ENCODE peak calls at places on chromosomes 3 and 15, in nine cellular contexts. One of them, this sample, is unnamed. For H3K27me3 and H3K36me3, the result is how much of the 10 kb centered on the place peaks cover.

GRCh38 chr3:105970283-105970682 is 101.5 kb upstream of the CBLB start:
- DNase-seq in lower lobe of right lung: peak
- DNase-seq in BJ: peak
- DNase-seq in heart right ventricle: no peak
- DNase-seq in hepatocyte: peak
- DNase-seq in RWPE2: no peak
- DNase-seq in tibial nerve: no peak
- DNase-seq in bronchial epithelial cell: peak
- DNase-seq in spleen: no peak
- DNase-seq in this sample: no peak

GRCh38 chr3:129605593-129606521 is 619 bp downstream of the PLXND1 start:
- DNase-seq in lower lobe of right lung: peak
- DNase-seq in BJ: no peak
- DNase-seq in heart right ventricle: peak
- DNase-seq in hepatocyte: peak
- DNase-seq in RWPE2: no peak
- DNase-seq in tibial nerve: peak
- DNase-seq in bronchial epithelial cell: no peak
- DNase-seq in spleen: peak
- DNase-seq in this sample: peak

GRCh38 chr3:195114786-195115597 is 156.0 kb downstream of the XXYLT1 start:
- DNase-seq in lower lobe of right lung: no peak
- DNase-seq in BJ: no peak
- DNase-seq in heart right ventricle: no peak
- DNase-seq in hepatocyte: no peak
- DNase-seq in RWPE2: no peak
- DNase-seq in tibial nerve: no peak
- DNase-seq in bronchial epithelial cell: no peak
- DNase-seq in spleen: peak
- DNase-seq in this sample: peak

GRCh38 chr3:45204136-45204535 is 22.0 kb downstream of the TMEM158 start:
- DNase-seq in lower lobe of right lung: no peak
- DNase-seq in BJ: no peak
- DNase-seq in heart right ventricle: no peak
- DNase-seq in hepatocyte: peak
- DNase-seq in RWPE2: no peak
- DNase-seq in tibial nerve: no peak
- DNase-seq in bronchial epithelial cell: peak
- DNase-seq in spleen: no peak
- DNase-seq in this sample: no peak

GRCh38 chr15:68278345-68279217 is 1.0 kb downstream of the FEM1B start:
- DNase-seq in lower lobe of right lung: no peak
- DNase-seq in BJ: no peak
- DNase-seq in heart right ventricle: no peak
- DNase-seq in hepatocyte: no peak
- DNase-seq in RWPE2: peak
- DNase-seq in tibial nerve: no peak
- DNase-seq in bronchial epithelial cell: peak
- DNase-seq in spleen: peak
- DNase-seq in this sample: no peak

GRCh38 chr15:44092221-44092620 is 102.8 kb downstream of the FRMD5 start:
- DNase-seq in lower lobe of right lung: no peak
- DNase-seq in BJ: no peak
- DNase-seq in heart right ventricle: no peak
- DNase-seq in hepatocyte: no peak
- DNase-seq in RWPE2: no peak
- DNase-seq in tibial nerve: no peak
- DNase-seq in bronchial epithelial cell: peak
- DNase-seq in spleen: no peak
- DNase-seq in this sample: no peak

GRCh38 chr3:184011937-184012889 is 5.5 kb downstream of the ABCC5 start:
- DNase-seq in lower lobe of right lung: no peak
- DNase-seq in BJ: no peak
- DNase-seq in heart right ventricle: no peak
- DNase-seq in hepatocyte: no peak
- DNase-seq in RWPE2: no peak
- DNase-seq in tibial nerve: no peak
- DNase-seq in bronchial epithelial cell: no peak
- DNase-seq in spleen: no peak
- DNase-seq in this sample: no peak

GRCh38 chr3:191648787-191649186 is 187.8 kb downstream of the PYDC2 start:
- DNase-seq in lower lobe of right lung: no peak
- DNase-seq in BJ: no peak
- DNase-seq in heart right ventricle: no peak
- DNase-seq in hepatocyte: no peak
- DNase-seq in RWPE2: no peak
- DNase-seq in tibial nerve: no peak
- DNase-seq in bronchial epithelial cell: peak
- DNase-seq in spleen: no peak
- DNase-seq in this sample: no peak

GRCh38 chr15:85689729-85690128 is 105.0 kb downstream of the KLHL25 start:
- DNase-seq in lower lobe of right lung: peak
- DNase-seq in BJ: no peak
- DNase-seq in heart right ventricle: no peak
- DNase-seq in hepatocyte: peak
- DNase-seq in RWPE2: no peak
- DNase-seq in tibial nerve: no peak
- DNase-seq in bronchial epithelial cell: peak
- DNase-seq in spleen: peak
- DNase-seq in this sample: no peak

GRCh38 chr3:86978111-86978528 is 12.8 kb downstream of the VGLL3 start:
- DNase-seq in lower lobe of right lung: no peak
- DNase-seq in BJ: peak
- DNase-seq in heart right ventricle: no peak
- DNase-seq in hepatocyte: no peak
- DNase-seq in RWPE2: no peak
- DNase-seq in tibial nerve: peak
- DNase-seq in bronchial epithelial cell: no peak
- DNase-seq in spleen: no peak
- DNase-seq in this sample: no peak

DNA sequence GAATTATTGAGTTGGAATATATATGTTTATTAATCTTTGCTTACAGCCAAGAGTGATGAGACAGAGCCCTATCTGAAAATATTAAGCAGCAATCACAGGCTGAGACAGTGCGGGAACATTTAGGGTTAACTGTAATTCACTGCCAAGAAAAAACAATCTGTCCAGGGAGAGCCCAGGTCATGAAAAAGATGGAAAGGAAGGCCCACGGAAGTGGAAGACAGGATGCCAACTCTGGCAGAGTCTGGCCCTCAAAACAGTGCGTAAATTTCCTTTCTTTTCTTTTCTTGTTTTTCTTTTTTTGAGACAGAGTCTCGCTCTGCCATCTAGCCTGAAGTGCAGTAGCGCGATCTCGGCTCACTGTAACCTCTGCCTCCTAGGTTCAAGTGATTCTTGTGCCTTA is 67.6 kb downstream of the SUMF1 start:
- DNase-seq in lower lobe of right lung: no peak
- DNase-seq in BJ: no peak
- DNase-seq in heart right ventricle: no peak
- DNase-seq in hepatocyte: no peak
- DNase-seq in RWPE2: no peak
- DNase-seq in tibial nerve: no peak
- DNase-seq in bronchial epithelial cell: no peak
- DNase-seq in spleen: no peak
- DNase-seq in this sample: no peak
- TF ChIP-seq CTCF in lower lobe of right lung: no peak
- TF ChIP-seq CTCF in BJ: no peak
- TF ChIP-seq CTCF in heart right ventricle: no peak
- TF ChIP-seq CTCF in hepatocyte: no peak
- TF ChIP-seq CTCF in RWPE2: no peak
- TF ChIP-seq CTCF in tibial nerve: no peak
- TF ChIP-seq CTCF in bronchial epithelial cell: no peak
- TF ChIP-seq CTCF in spleen: no peak
- TF ChIP-seq CTCF in this sample: no peak

GRCh38 chr15:65354835-65355172 is 23.0 kb downstream of the IGDCC3 start:
- DNase-seq in lower lobe of right lung: no peak
- DNase-seq in BJ: no peak
- DNase-seq in heart right ventricle: no peak
- DNase-seq in hepatocyte: peak
- DNase-seq in RWPE2: no peak
- DNase-seq in tibial nerve: no peak
- DNase-seq in bronchial epithelial cell: no peak
- DNase-seq in spleen: peak
- DNase-seq in this sample: no peak

GRCh38 chr15:65355173-65355982 is 22.4 kb downstream of the IGDCC3 start:
- DNase-seq in lower lobe of right lung: no peak
- DNase-seq in BJ: no peak
- DNase-seq in heart right ventricle: no peak
- DNase-seq in hepatocyte: peak
- DNase-seq in RWPE2: no peak
- DNase-seq in tibial nerve: no peak
- DNase-seq in bronchial epithelial cell: no peak
- DNase-seq in spleen: peak
- DNase-seq in this sample: no peak

GRCh38 chr15:65361708-65362459 is 15.9 kb downstream of the IGDCC3 start:
- DNase-seq in lower lobe of right lung: no peak
- DNase-seq in BJ: no peak
- DNase-seq in heart right ventricle: no peak
- DNase-seq in hepatocyte: no peak
- DNase-seq in RWPE2: peak
- DNase-seq in tibial nerve: no peak
- DNase-seq in bronchial epithelial cell: no peak
- DNase-seq in spleen: peak
- DNase-seq in this sample: peak

DNA sequence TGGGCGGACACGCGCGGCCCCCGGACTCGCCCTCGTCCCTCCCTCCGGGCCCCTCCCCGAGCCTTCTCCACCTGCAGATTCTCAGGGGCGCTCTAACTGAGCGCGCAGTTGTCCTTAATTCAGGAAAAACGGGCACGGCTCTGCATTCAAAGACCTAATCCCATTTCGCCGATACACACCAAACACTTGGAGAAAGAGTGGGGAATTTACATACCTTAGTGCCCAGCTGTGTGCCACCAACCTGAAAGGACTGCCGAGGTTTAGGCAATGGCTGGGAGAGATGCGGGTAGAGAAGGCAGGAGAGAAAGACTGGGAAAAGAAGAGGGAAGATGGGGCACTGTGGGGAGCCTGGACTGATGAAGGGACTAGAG is 21.8 kb downstream of the IGDCC3 start:
- DNase-seq in lower lobe of right lung: no peak
- DNase-seq in BJ: no peak
- DNase-seq in heart right ventricle: no peak
- DNase-seq in hepatocyte: no peak
- DNase-seq in RWPE2: no peak
- DNase-seq in tibial nerve: no peak
- DNase-seq in bronchial epithelial cell: no peak
- DNase-seq in spleen: no peak
- DNase-seq in this sample: no peak
- H3K27me3 ChIP-seq in lower lobe of right lung: under half
- H3K27me3 ChIP-seq in BJ: under half
- H3K27me3 ChIP-seq in heart right ventricle: under half
- H3K27me3 ChIP-seq in hepatocyte: under half
- H3K27me3 ChIP-seq in RWPE2: half or more
- H3K27me3 ChIP-seq in tibial nerve: under half
- H3K27me3 ChIP-seq in bronchial epithelial cell: under half
- H3K27me3 ChIP-seq in spleen: half or more
- H3K27me3 ChIP-seq in this sample: under half

GRCh38 chr15:56168394-56168793 is 75.3 kb downstream of the RFX7 start:
- DNase-seq in lower lobe of right lung: no peak
- DNase-seq in BJ: no peak
- DNase-seq in heart right ventricle: no peak
- DNase-seq in hepatocyte: no peak
- DNase-seq in RWPE2: no peak
- DNase-seq in tibial nerve: no peak
- DNase-seq in bronchial epithelial cell: peak
- DNase-seq in spleen: no peak
- DNase-seq in this sample: no peak
- H3K36me3 ChIP-seq in lower lobe of right lung: under half
- H3K36me3 ChIP-seq in BJ: under half
- H3K36me3 ChIP-seq in heart right ventricle: under half
- H3K36me3 ChIP-seq in hepatocyte: under half
- H3K36me3 ChIP-seq in RWPE2: half or more
- H3K36me3 ChIP-seq in tibial nerve: under half
- H3K36me3 ChIP-seq in bronchial epithelial cell: under half
- H3K36me3 ChIP-seq in spleen: under half
- H3K36me3 ChIP-seq in this sample: under half

GRCh38 chr3:179872842-179873241 is 163.9 kb downstream of the PEX5L start:
- DNase-seq in lower lobe of right lung: no peak
- DNase-seq in BJ: no peak
- DNase-seq in heart right ventricle: no peak
- DNase-seq in hepatocyte: no peak
- DNase-seq in RWPE2: no peak
- DNase-seq in tibial nerve: no peak
- DNase-seq in bronchial epithelial cell: no peak
- DNase-seq in spleen: no peak
- DNase-seq in this sample: no peak
- TF ChIP-seq CTCF in lower lobe of right lung: no peak
- TF ChIP-seq CTCF in BJ: no peak
- TF ChIP-seq CTCF in heart right ventricle: no peak
- TF ChIP-seq CTCF in hepatocyte: no peak
- TF ChIP-seq CTCF in RWPE2: no peak
- TF ChIP-seq CTCF in tibial nerve: no peak
- TF ChIP-seq CTCF in bronchial epithelial cell: no peak
- TF ChIP-seq CTCF in spleen: no peak
- TF ChIP-seq CTCF in this sample: no peak

GRCh38 chr15:58352026-58352929 is 79.5 kb upstream of the LIPC start:
- DNase-seq in lower lobe of right lung: no peak
- DNase-seq in BJ: no peak
- DNase-seq in heart right ventricle: no peak
- DNase-seq in hepatocyte: no peak
- DNase-seq in RWPE2: no peak
- DNase-seq in tibial nerve: no peak
- DNase-seq in bronchial epithelial cell: no peak
- DNase-seq in spleen: no peak
- DNase-seq in this sample: no peak
- H3K27me3 ChIP-seq in lower lobe of right lung: under half
- H3K27me3 ChIP-seq in BJ: under half
- H3K27me3 ChIP-seq in heart right ventricle: under half
- H3K27me3 ChIP-seq in hepatocyte: under half
- H3K27me3 ChIP-seq in RWPE2: under half
- H3K27me3 ChIP-seq in tibial nerve: under half
- H3K27me3 ChIP-seq in bronchial epithelial cell: under half
- H3K27me3 ChIP-seq in spleen: under half
- H3K27me3 ChIP-seq in this sample: under half

DNA sequence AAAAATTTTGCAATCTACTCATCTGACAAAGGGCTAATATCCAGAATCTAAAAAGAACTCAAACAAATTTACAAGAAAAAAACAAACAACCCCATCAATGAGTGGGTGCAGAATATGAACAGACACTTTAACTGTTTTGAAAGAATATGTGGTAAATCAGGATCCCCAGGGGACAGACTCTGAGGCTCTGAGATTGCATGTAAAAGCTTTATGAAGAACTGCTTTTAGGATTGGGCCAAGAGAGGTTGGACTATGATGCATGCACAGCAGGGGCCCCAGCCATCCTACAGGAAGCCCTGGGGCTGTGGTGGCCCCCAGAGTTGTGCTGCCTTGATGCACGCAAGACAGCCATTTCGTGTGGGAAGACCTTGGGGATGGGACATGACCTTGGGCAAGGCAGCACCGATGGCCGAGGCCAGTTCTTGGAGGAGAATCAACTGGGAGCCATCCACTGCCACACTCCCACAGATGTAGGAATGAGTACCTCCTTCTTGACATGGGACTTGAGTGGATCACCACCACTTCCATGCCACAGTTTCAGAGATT is 298.1 kb upstream of the THBS1 start:
- DNase-seq in lower lobe of right lung: no peak
- DNase-seq in BJ: no peak
- DNase-seq in heart right ventricle: no peak
- DNase-seq in hepatocyte: no peak
- DNase-seq in RWPE2: peak
- DNase-seq in tibial nerve: no peak
- DNase-seq in bronchial epithelial cell: no peak
- DNase-seq in spleen: no peak
- DNase-seq in this sample: no peak
- H3K36me3 ChIP-seq in lower lobe of right lung: under half
- H3K36me3 ChIP-seq in BJ: under half
- H3K36me3 ChIP-seq in heart right ventricle: under half
- H3K36me3 ChIP-seq in hepatocyte: under half
- H3K36me3 ChIP-seq in RWPE2: under half
- H3K36me3 ChIP-seq in tibial nerve: under half
- H3K36me3 ChIP-seq in bronchial epithelial cell: under half
- H3K36me3 ChIP-seq in spleen: under half
- H3K36me3 ChIP-seq in this sample: under half

GRCh38 chr3:33144433-33144832 is 30.6 kb downstream of the CRTAP start:
- DNase-seq in lower lobe of right lung: no peak
- DNase-seq in BJ: no peak
- DNase-seq in heart right ventricle: no peak
- DNase-seq in hepatocyte: no peak
- DNase-seq in RWPE2: no peak
- DNase-seq in tibial nerve: no peak
- DNase-seq in bronchial epithelial cell: no peak
- DNase-seq in spleen: no peak
- DNase-seq in this sample: no peak
- TF ChIP-seq CTCF in lower lobe of right lung: peak
- TF ChIP-seq CTCF in BJ: peak
- TF ChIP-seq CTCF in heart right ventricle: peak
- TF ChIP-seq CTCF in hepatocyte: peak
- TF ChIP-seq CTCF in RWPE2: peak
- TF ChIP-seq CTCF in tibial nerve: no peak
- TF ChIP-seq CTCF in bronchial epithelial cell: peak
- TF ChIP-seq CTCF in spleen: no peak
- TF ChIP-seq CTCF in this sample: peak

This sample was measured in upper lobe of right lung.